ENCODE peak calls at places on chromosome 2, in six cellular contexts. E is sigmoid colon; J is activated T-helper 1 cell treated with anti-CD3 and anti-CD28 coated beads, Interleukin-12 subunit alpha, Interleukin-12 subunit beta, Interleukin-2, Interleukin-4 antibody, amounts not matched to agents 30 ng/mL and 10 ng/mL and 1 ng/mL, durations not matched to agents 14 hours and 24 hours and 36 hours; U is T-helper 2 cell; R is activated T-cell treated with anti-CD3 and anti-CD28 coated beads for 1 hour; X is PC-9. G is an unnamed sample.

GRCh38 chr2:24559714-24560113 is 68.7 kb downstream of the NCOA1 start:
- DNase-seq in R (no peak), E (no peak), J (no peak), U (no peak), X (no peak), G (no peak)

GRCh38 chr2:231384970-231385369 is 10.5 kb upstream of the B3GNT7 start:
- DNase-seq in J (no peak), X (no peak), E (no peak), U (no peak), R (no peak), G (no peak)

GRCh38 chr2:160379399-160379798 is 114.2 kb downstream of the RBMS1 start:
- DNase-seq in E (no peak), U (no peak), X (no peak), J (no peak), R (no peak), G (no peak)

GRCh38 chr2:37855283-37856041 is 69.6 kb upstream of the RMDN2 start:
- DNase-seq in J (no peak), U (no peak), E (peak; percentile 73), R (no peak), X (no peak), G (no peak)

GRCh38 chr2:195501746-195502145 is 155.3 kb upstream of the SLC39A10 start:
- DNase-seq in R (no peak), J (no peak), X (no peak), E (no peak), U (no peak), G (peak; percentile 41)

GRCh38 chr2:217273158-217273557 is 413.3 kb upstream of the TNP1 start:
- DNase-seq in U (no peak), E (no peak), X (no peak), R (no peak), J (no peak), G (no peak)

GRCh38 chr2:226754821-226755536 is 44.6 kb downstream of the IRS1 start:
- DNase-seq in X (no peak), J (no peak), U (no peak), R (no peak), E (no peak), G (no peak)

GRCh38 chr2:206079699-206080465 is 6.1 kb downstream of the INO80D start:
- DNase-seq in U (no peak), X (no peak), E (no peak), J (no peak), R (no peak), G (no peak)

GRCh38 chr2:202152104-202152771 is 79.2 kb downstream of the KIAA2012 start:
- DNase-seq in X (no peak), E (no peak), J (no peak), R (no peak), U (no peak), G (no peak)

GRCh38 chr2:135047295-135047694 is at the start of gene MAP3K19:
- DNase-seq in X (no peak), E (no peak), U (no peak), J (no peak), R (no peak), G (no peak)

GRCh38 chr2:150341982-150342680 is 145.3 kb downstream of the RND3 start:
- DNase-seq in E (no peak), U (no peak), J (no peak), R (no peak), X (no peak), G (peak; percentile 34)

GRCh38 chr2:112345030-112346027 is 69.9 kb downstream of the ZC3H6 start:
- DNase-seq in U (no peak), R (no peak), X (no peak), J (no peak), E (no peak), G (no peak)

GRCh38 chr2:98914713-98915580 is 21.1 kb downstream of the CRACDL start:
- DNase-seq in J (no peak), X (no peak), E (peak; percentile 45), R (no peak), U (no peak), G (no peak)

GRCh38 chr2:3585239-3586109 is 9.4 kb upstream of the COLEC11 start:
- DNase-seq in J (no peak), E (peak; percentile 84), R (no peak), U (no peak), X (no peak), G (no peak)

GRCh38 chr2:126482582-126483464 is 173.1 kb upstream of the GYPC start:
- DNase-seq in X (no peak), J (no peak), U (no peak), R (no peak), E (no peak), G (no peak)

GRCh38 chr2:67437132-67437531 is 40.0 kb downstream of the ETAA1 start:
- DNase-seq in U (no peak), E (no peak), X (no peak), J (no peak), R (no peak), G (no peak)

GRCh38 chr2:59301466-59302402 is 1060.6 kb upstream of the FANCL start:
- DNase-seq in R (no peak), E (peak; percentile 68), X (peak; percentile 7), U (no peak), J (peak; percentile 2), G (peak; percentile 26)

GRCh38 chr2:167787021-167787420 is 460.4 kb downstream of the STK39 start:
- DNase-seq in U (no peak), R (no peak), E (no peak), J (no peak), X (no peak), G (no peak)

GRCh38 chr2:232521098-232521497 is 910 bp downstream of the PRSS56 start:
- DNase-seq in R (no peak), X (no peak), U (no peak), E (no peak), J (no peak), G (no peak)

GRCh38 chr2:204720874-204721273 is 175.6 kb downstream of the PARD3B start:
- DNase-seq in R (no peak), U (no peak), E (no peak), J (no peak), X (no peak), G (no peak)

GRCh38 chr2:184504252-184504651 is 94.1 kb upstream of the ZNF804A start:
- DNase-seq in U (no peak), R (no peak), J (no peak), E (no peak), X (no peak), G (no peak)

GRCh38 chr2:215787565-215788178 is 225.7 kb downstream of the MREG start:
- DNase-seq in E (no peak), X (no peak), J (no peak), R (no peak), U (no peak), G (no peak)

GRCh38 chr2:74745766-74746165 is 88.2 kb upstream of the HK2 start:
- DNase-seq in X (no peak), E (no peak), J (no peak), R (no peak), U (no peak), G (no peak)

GRCh38 chr2:135664623-135665068 is 77.0 kb upstream of the UBXN4 start:
- DNase-seq in R (no peak), J (no peak), E (no peak), X (no peak), U (no peak), G (peak; percentile 60)

GRCh38 chr2:200091126-200091525 is 135.7 kb downstream of the MAIP1 start:
- DNase-seq in X (no peak), J (no peak), R (no peak), U (no peak), E (no peak), G (no peak)

G was measured in epithelial cell of prostate.